ENCODE peak calls at places on chromosomes 4 and X, in five cellular contexts. B, E, V, M and R are unnamed samples.
A peak's percentile ranks its signal among the peaks of the same experiment; 100 is the strongest.

GRCh38 chrX:63275127-63275526 is 76.0 kb downstream of the SPIN4 start:
- DNase-seq in V (no peak), B (peak; percentile 18), E (no peak), M (no peak), R (peak; percentile 5)

GRCh38 chrX:29555465-29556091 is 659.8 kb upstream of the MAGEB2 start:
- DNase-seq in E (no peak), B (peak; percentile 48), M (no peak), V (no peak), R (no peak)

GRCh38 chr4:69056921-69057562 is 39.2 kb upstream of the UGT2B7 start:
- DNase-seq in B (no peak), V (no peak), E (no peak), M (no peak), R (no peak)

GRCh38 chr4:80921441-80921840 is 109.1 kb upstream of the BMP3 start:
- DNase-seq in M (no peak), B (no peak), V (no peak), E (no peak), R (no peak)

GRCh38 chr4:55029838-55030503 is 95.4 kb downstream of the KDR start:
- DNase-seq in E (no peak), V (no peak), M (no peak), B (no peak), R (no peak)

GRCh38 chr4:125765936-125766335 is 451.2 kb downstream of the FAT4 start:
- DNase-seq in E (peak; percentile 21), M (no peak), B (no peak), V (no peak), R (no peak)

GRCh38 chr4:132818091-132818490 is 331.0 kb upstream of the PCDH10 start:
- DNase-seq in M (no peak), V (no peak), E (no peak), B (no peak), R (no peak)

GRCh38 chr4:185914583-185915199 is 102.7 kb upstream of the SORBS2 start:
- DNase-seq in M (no peak), B (no peak), V (no peak), E (peak; percentile 37), R (no peak)

GRCh38 chr4:143335979-143336827 is 473 bp upstream of the GAB1 start:
- DNase-seq in V (no peak), B (peak; percentile 64), E (peak; percentile 91), M (no peak), R (no peak)

GRCh38 chrX:84747516-84747915 is 245.3 kb upstream of the HDX start:
- DNase-seq in V (no peak), B (no peak), M (no peak), E (no peak), R (no peak)